ENCODE peak calls at places on chromosome X, in six cellular contexts. Y is A549, Z is HepG2, G is endothelial cell of umbilical vein, P is K562, H is GM12878. M is an unnamed sample.

GRCh38 chrX:78496483-78496882 is 162.6 kb downstream of the RTL3 start:
- DNase-seq in Y (no peak), Z (no peak), G (no peak), P (no peak), H (no peak), M (no peak)

GRCh38 chrX:24113161-24113560 is 36.4 kb upstream of the ZFX start:
- DNase-seq in Y (no peak), Z (no peak), G (no peak), P (no peak), H (no peak), M (no peak)

GRCh38 chrX:73401591-73402266 is 45.1 kb upstream of the CDX4 start:
- DNase-seq in Y (no peak), Z (no peak), G (no peak), P (no peak), H (no peak), M (peak; percentile 0)

GRCh38 chrX:40471965-40472648 is 108.7 kb upstream of the ATP6AP2 start:
- DNase-seq in Y (peak; percentile 10), Z (peak; percentile 35), G (peak; percentile 14), P (peak; percentile 16), H (peak; percentile 33), M (no peak)

GRCh38 chrX:12423346-12423745 is 285.1 kb downstream of the FRMPD4 start:
- DNase-seq in Y (no peak), Z (no peak), G (peak; percentile 27), P (no peak), H (no peak), M (no peak)

GRCh38 chrX:16112428-16112827 is 10.9 kb upstream of the GRPR start:
- DNase-seq in Y (peak; percentile 2), Z (no peak), G (no peak), P (no peak), H (no peak), M (no peak)

GRCh38 chrX:44507292-44507691 is 35.4 kb downstream of the FUNDC1 start:
- DNase-seq in Y (no peak), Z (no peak), G (no peak), P (no peak), H (no peak), M (no peak)

GRCh38 chrX:78455901-78456300 is 128.5 kb upstream of the CYSLTR1 start:
- DNase-seq in Y (peak; percentile 4), Z (no peak), G (no peak), P (no peak), H (no peak), M (no peak)

GRCh38 chrX:120334603-120335002 is 23.3 kb upstream of the TMEM255A start:
- DNase-seq in Y (no peak), Z (no peak), G (no peak), P (peak; percentile 67), H (no peak), M (peak; percentile 26)

GRCh38 chrX:109714340-109714958 is 18.6 kb downstream of the ACSL4 start:
- DNase-seq in Y (peak; percentile 53), Z (no peak), G (peak; percentile 50), P (no peak), H (no peak), M (no peak)

GRCh38 chrX:155632424-155633100 is 19.8 kb upstream of the TMLHE start:
- DNase-seq in Y (no peak), Z (no peak), G (peak; percentile 23), P (no peak), H (peak; percentile 3), M (peak; percentile 7)

GRCh38 chrX:155612312-155613224 is at the start of gene TMLHE:
- DNase-seq in Y (peak; percentile 65), Z (peak; percentile 41), G (peak; percentile 75), P (peak; percentile 77), H (peak; percentile 4), M (peak; percentile 77)

GRCh38 chrX:148193759-148194158 is 212.6 kb downstream of the FMR1NB start:
- DNase-seq in Y (no peak), Z (no peak), G (no peak), P (no peak), H (no peak), M (no peak)

DNA sequence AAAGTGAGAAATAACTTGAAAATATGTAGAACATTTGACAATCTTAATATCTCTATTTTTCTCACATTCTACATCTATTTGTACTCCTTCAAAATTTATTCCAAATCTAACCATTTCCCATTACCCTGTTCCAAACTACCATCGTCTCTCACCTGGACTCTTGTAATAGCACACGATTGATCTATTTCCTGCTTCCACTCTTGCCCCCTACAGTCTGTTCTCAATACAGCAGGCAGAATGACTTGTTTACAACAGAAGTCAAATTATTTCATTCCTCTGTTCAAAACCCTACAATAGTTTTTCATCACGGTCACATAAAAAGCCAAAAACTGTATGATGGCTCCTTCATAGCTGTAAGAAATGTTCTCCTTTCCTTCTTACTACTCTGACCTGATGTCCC is 21.1 kb upstream of the LUZP4 start:
- DNase-seq in Y (peak; percentile 18), Z (no peak), G (peak; percentile 1), P (peak; percentile 4), H (no peak), M (peak; percentile 4)
- TF ChIP-seq POLR2A in Y (no peak), Z (no peak), G (no peak), P (no peak), H (no peak), M (no peak)

GRCh38 chrX:153625271-153626024 is 21.6 kb upstream of the DUSP9 start:
- DNase-seq in Y (no peak), Z (no peak), G (no peak), P (no peak), H (no peak), M (no peak)

GRCh38 chrX:153624196-153625091 is 22.6 kb upstream of the DUSP9 start:
- DNase-seq in Y (no peak), Z (peak; percentile 43), G (no peak), P (no peak), H (no peak), M (no peak)

GRCh38 chrX:153621949-153622598 is 23.1 kb upstream of the CCNQ start:
- DNase-seq in Y (no peak), Z (no peak), G (no peak), P (no peak), H (no peak), M (no peak)

GRCh38 chrX:153622661-153623309 is 23.8 kb upstream of the CCNQ start:
- DNase-seq in Y (no peak), Z (peak; percentile 88), G (no peak), P (no peak), H (no peak), M (no peak)

DNA sequence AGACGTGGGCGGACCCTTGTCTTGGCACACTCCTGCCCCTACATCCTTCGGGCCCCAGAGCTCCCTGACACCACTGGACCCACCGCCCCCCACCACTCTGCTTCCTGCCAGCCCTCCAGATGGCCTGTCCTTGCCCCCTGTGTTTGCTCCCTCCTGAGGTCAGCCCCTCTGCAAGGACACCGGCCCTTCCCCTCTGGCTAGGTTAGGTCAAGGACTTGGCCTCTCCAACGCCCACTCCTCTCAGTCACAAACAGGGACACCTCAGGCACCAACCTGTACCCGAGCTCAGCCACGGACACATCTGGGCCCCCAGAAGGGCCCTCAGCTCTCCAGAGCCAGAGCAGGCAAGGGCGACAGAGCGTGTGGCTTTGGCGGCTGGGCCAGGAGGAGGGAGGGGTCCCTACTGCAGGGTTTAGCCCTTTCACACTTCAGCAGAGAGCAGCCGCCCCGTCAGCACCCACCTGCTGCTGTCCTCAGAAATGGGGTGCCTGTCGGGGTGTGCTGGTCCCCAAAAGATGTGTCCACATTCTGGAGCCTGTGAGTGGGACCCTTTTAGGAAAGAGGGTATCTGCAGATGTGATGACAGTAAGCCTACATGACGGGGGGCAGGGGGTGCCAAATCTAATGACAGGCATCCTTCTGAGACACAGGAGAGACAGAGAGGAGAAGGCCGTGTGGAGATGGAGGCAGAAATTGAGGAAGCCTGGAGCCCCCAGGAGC is 23.5 kb upstream of the DUSP9 start:
- DNase-seq in Y (no peak), Z (peak; percentile 79), G (no peak), P (no peak), H (no peak), M (no peak)
- TF ChIP-seq MYC in Y (no peak), Z (peak; percentile 46), G (no peak), P (no peak), H (no peak), M (no peak)

GRCh38 chrX:68686684-68687045 is 39.2 kb downstream of the STARD8 start:
- DNase-seq in Y (peak; percentile 42), Z (no peak), G (no peak), P (peak; percentile 36), H (no peak), M (peak; percentile 88)

GRCh38 chrX:68684919-68685304 is 37.4 kb downstream of the STARD8 start:
- DNase-seq in Y (no peak), Z (no peak), G (no peak), P (no peak), H (no peak), M (peak; percentile 35)

GRCh38 chrX:68683580-68683979 is 36.1 kb downstream of the STARD8 start:
- DNase-seq in Y (no peak), Z (no peak), G (no peak), P (no peak), H (no peak), M (no peak)

GRCh38 chrX:68684291-68684918 is 36.9 kb downstream of the STARD8 start:
- DNase-seq in Y (no peak), Z (no peak), G (peak; percentile 60), P (peak; percentile 23), H (no peak), M (peak; percentile 91)

GRCh38 chrX:68685722-68686683 is 38.5 kb downstream of the STARD8 start:
- DNase-seq in Y (peak; percentile 50), Z (no peak), G (peak; percentile 61), P (peak; percentile 50), H (no peak), M (peak; percentile 93)
- TF ChIP-seq POLR2A in Y (no peak), Z (no peak), G (peak; percentile 46), P (peak; percentile 73), H (no peak), M (peak; percentile 48)

GRCh38 chrX:10617964-10618342 is 2.4 kb downstream of the MID1 start:
- DNase-seq in Y (peak; percentile 55), Z (no peak), G (peak; percentile 52), P (no peak), H (no peak), M (no peak)

GRCh38 chrX:10617186-10617963 is 3.0 kb downstream of the MID1 start:
- DNase-seq in Y (no peak), Z (no peak), G (no peak), P (no peak), H (no peak), M (no peak)

GRCh38 chrX:10619311-10620015 is 922 bp downstream of the MID1 start:
- DNase-seq in Y (no peak), Z (no peak), G (peak; percentile 65), P (no peak), H (no peak), M (no peak)

GRCh38 chrX:10618911-10619310 is 1.5 kb downstream of the MID1 start:
- DNase-seq in Y (no peak), Z (no peak), G (peak; percentile 48), P (no peak), H (no peak), M (no peak)

DNA sequence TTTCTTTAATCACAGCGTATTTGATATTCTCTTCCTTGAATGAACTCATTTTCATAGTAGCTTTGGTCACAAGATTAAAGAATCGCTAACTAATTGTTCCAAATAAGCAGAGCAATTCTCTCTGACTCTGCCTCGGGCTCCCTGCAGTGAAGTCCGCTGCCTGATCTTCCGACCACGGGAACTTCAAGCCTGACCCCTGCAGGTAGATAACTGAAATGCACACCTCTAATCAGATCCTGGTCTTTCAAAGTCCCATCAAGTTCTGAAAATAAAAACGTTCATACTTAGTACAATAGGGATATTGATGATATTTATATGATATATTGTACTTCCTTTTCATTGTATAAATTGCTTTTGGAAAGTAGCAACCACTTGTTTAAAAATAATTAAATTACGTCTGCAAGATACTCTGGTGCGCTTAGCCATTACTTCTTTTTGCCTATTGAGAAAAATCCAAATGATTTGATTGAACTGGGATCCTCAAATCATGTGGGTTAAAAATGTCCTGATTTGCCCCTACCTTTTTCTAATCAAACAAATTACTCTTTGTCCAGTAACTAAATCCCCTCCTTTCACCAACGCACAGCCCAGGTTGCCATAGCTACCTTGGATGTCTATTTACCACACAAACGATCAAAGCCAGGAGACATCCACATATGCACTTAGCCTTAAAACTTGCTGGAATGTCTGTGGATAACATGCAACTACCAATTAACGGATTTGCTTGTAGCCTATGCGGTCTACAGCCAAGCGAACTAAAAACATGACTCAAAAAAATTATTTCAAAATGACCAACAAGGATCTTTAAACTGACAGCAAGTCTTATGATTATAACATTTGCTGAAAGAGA is 4.2 kb downstream of the MID1 start:
- DNase-seq in Y (peak; percentile 73), Z (no peak), G (peak; percentile 66), P (peak; percentile 44), H (no peak), M (peak; percentile 43)
- TF ChIP-seq MYC in Y (no peak), Z (no peak), G (no peak), P (no peak), H (no peak), M (no peak)